ENCODE peak calls at places on chromosomes 1 and 21, in seven cellular contexts. U, H, X, M, F, I and S are unnamed samples.

GRCh38 chr1:72229893-72230292 is 52.4 kb downstream of the NEGR1 start:
- DNase-seq in I (no peak), U (no peak), H (no peak), F (no peak), X (no peak), M (no peak), S (no peak)

GRCh38 chr21:26388731-26389231 is 184.3 kb downstream of the CYYR1 start:
- DNase-seq in M (peak), F (no peak), H (no peak), I (no peak), X (no peak), U (no peak), S (no peak)

GRCh38 chr1:5686925-5687706 is 305.1 kb downstream of the NPHP4 start:
- DNase-seq in H (no peak), I (no peak), F (no peak), U (no peak), M (no peak), X (no peak), S (no peak)

GRCh38 chr1:18830596-18830995 is 28.9 kb downstream of the TAS1R2 start:
- DNase-seq in F (no peak), X (no peak), M (no peak), I (no peak), U (no peak), H (no peak), S (no peak)

GRCh38 chr1:10681296-10682113 is 114.9 kb downstream of the CASZ1 start:
- DNase-seq in H (no peak), M (no peak), X (no peak), I (peak), U (no peak), F (no peak), S (no peak)

GRCh38 chr1:187605736-187606135 is 777.0 kb downstream of the PLA2G4A start:
- DNase-seq in M (no peak), H (no peak), X (no peak), F (no peak), I (no peak), U (no peak), S (no peak)

GRCh38 chr1:246805135-246805716 is 81.0 kb downstream of the SCCPDH start:
- DNase-seq in H (no peak), I (no peak), F (no peak), M (no peak), U (no peak), X (no peak), S (no peak)

GRCh38 chr1:205619376-205619775 is 12.4 kb downstream of the ELK4 start:
- DNase-seq in X (no peak), M (no peak), H (no peak), U (no peak), I (no peak), F (no peak), S (no peak)

GRCh38 chr1:84809023-84809422 is 84.0 kb downstream of the LPAR3 start:
- DNase-seq in I (no peak), M (no peak), F (no peak), H (no peak), X (no peak), U (no peak), S (no peak)

GRCh38 chr21:39802226-39802625 is 57.2 kb downstream of the IGSF5 start:
- DNase-seq in F (no peak), X (no peak), U (no peak), H (no peak), I (no peak), M (no peak), S (no peak)

GRCh38 chr1:2108213-2108876 is 58.1 kb downstream of the PRKCZ start:
- DNase-seq in F (no peak), H (peak), U (no peak), M (peak), X (no peak), I (peak), S (peak)

GRCh38 chr21:38486221-38486620 is 12.1 kb downstream of the ERG start:
- DNase-seq in H (no peak), F (no peak), M (peak), U (no peak), X (no peak), I (no peak), S (no peak)

GRCh38 chr1:53959664-53960250 is 13.6 kb downstream of the LRRC42 start:
- DNase-seq in F (no peak), I (no peak), U (no peak), X (no peak), M (peak), H (no peak), S (no peak)

GRCh38 chr21:44736291-44737004 is 25.1 kb upstream of the TSPEAR start:
- DNase-seq in M (no peak), F (no peak), H (no peak), U (no peak), I (no peak), X (no peak), S (no peak)

GRCh38 chr1:93775224-93775623 is 93.6 kb upstream of the BCAR3 start:
- DNase-seq in M (no peak), F (no peak), U (no peak), I (no peak), X (no peak), H (no peak), S (no peak)

GRCh38 chr1:1684031-1684681 is 8.4 kb downstream of the SLC35E2B start:
- DNase-seq in F (no peak), U (no peak), X (no peak), M (no peak), I (no peak), H (no peak), S (no peak)

GRCh38 chr1:94855307-94855700 is 35.1 kb downstream of the SLC44A3 start:
- DNase-seq in I (no peak), H (no peak), F (no peak), X (no peak), U (no peak), M (no peak), S (no peak)

GRCh38 chr1:156657161-156657970 is 15.4 kb downstream of the BCAN start:
- DNase-seq in I (peak), U (no peak), H (peak), M (peak), X (peak), F (peak), S (peak)

GRCh38 chr1:237124856-237125462 is 83.0 kb downstream of the RYR2 start:
- DNase-seq in H (no peak), I (no peak), M (peak), X (no peak), U (no peak), F (no peak), S (no peak)

GRCh38 chr1:2602311-2602835 is 15.8 kb downstream of the PRXL2B start:
- DNase-seq in F (peak), I (no peak), U (no peak), M (no peak), X (no peak), H (no peak), S (peak)

GRCh38 chr1:151156515-151156819 is at the start of gene TNFAIP8L2:
- DNase-seq in U (no peak), F (peak), X (peak), I (no peak), H (no peak), M (no peak), S (peak)

GRCh38 chr1:13540871-13541270 is 27.1 kb upstream of the LRRC38 start:
- DNase-seq in H (no peak), F (peak), U (no peak), I (no peak), M (no peak), X (no peak), S (no peak)

GRCh38 chr21:36350282-36350910 is 30.4 kb downstream of the MORC3 start:
- DNase-seq in I (no peak), H (no peak), M (peak), F (no peak), X (no peak), U (no peak), S (no peak)

GRCh38 chr21:25970254-25970930 is 200.2 kb downstream of the APP start:
- DNase-seq in U (no peak), X (no peak), I (no peak), H (no peak), F (no peak), M (peak), S (no peak)

DNA sequence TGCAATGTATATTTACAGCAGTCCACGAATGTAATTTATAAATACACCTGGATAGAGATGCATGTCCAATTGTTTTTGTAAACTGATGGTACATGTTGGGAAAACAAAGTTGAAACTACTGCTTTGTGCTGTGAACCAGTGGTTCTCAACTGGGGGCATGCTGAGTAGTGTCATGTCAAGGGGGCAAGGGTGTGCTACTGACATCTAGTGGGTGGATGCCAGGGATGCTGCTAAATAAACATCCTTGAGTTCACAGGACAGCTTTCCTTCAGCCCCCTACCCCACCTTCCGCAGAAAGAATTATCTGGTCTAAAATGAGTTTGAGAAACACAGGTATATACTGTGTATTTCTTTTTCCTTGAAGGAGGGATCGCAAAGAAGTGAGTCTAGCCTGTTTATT is 95.9 kb downstream of the RASAL2 start:
- DNase-seq in H (no peak), X (no peak), M (peak), F (peak), U (no peak), I (peak), S (no peak)
- TF ChIP-seq CTCF in H (peak), X (no peak), M (peak), F (peak), U (no peak), I (peak), S (peak)

DNA sequence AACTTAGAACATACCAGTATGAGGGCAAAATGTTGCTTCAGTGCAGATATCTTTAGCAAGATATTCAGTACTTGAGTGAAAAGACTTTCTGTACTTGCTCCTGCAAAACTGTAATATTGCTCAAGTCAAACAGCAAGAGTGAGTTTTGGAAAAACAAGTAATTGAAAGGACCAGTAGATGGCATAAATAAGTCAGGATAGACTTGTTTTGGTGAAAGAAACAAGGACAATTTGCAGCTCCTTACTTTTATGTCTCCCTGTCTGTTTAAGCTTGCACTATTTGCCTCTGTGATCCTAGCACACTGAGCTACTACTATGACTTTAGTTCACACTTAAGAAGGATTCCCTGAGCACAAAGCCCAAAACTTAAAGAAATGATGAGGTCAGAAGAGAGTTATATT is 39.1 kb downstream of the IFI44 start:
- DNase-seq in I (no peak), X (no peak), H (no peak), M (peak), F (no peak), U (no peak), S (no peak)
- TF ChIP-seq CTCF in I (peak), X (no peak), H (peak), M (peak), F (no peak), U (no peak), S (no peak)

DNA sequence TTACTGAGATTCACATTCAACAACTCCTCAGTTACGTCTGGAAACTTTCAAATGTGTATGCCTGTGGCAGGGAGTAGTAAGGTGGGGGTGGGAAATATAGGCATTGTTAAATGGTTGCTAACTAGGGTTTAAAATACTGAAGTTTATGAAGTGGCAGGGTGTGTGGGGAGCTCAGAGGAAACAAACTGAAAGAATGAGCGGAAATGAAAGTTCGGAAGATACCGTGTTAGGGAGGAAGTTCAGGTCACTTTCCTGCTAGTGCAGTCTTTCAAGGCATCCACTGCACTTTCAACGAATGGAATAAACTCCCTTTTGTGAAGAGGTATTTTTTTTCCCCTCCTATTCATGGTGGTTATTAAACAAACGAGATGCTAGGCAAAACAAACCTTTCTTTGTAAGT is 19.7 kb downstream of the SYNJ1 start:
- DNase-seq in H (no peak), X (no peak), I (no peak), F (no peak), M (no peak), U (no peak), S (no peak)
- TF ChIP-seq CTCF in H (no peak), X (no peak), I (no peak), F (no peak), M (no peak), U (no peak), S (no peak)

GRCh38 chr1:111232134-111232533 is 4.6 kb downstream of the CHI3L2 start:
- DNase-seq in M (no peak), H (no peak), F (no peak), U (no peak), X (no peak), I (no peak), S (no peak)
- TF ChIP-seq CTCF in M (no peak), H (no peak), F (no peak), U (no peak), X (no peak), I (no peak), S (no peak)